ENCODE peak calls at places on chromosome 13, in five cellular contexts. U, Z, O, D and J are unnamed samples. For H3K4me1, the result is how much of the 10 kb centered on the place peaks cover.

GRCh38 chr13:59835569-59835968 is 328.2 kb downstream of the DIAPH3 start:
- DNase-seq in U (no peak), O (no peak), Z (no peak), D (no peak), J (no peak)

GRCh38 chr13:30791354-30791921 is 56.1 kb downstream of the ALOX5AP start:
- DNase-seq in O (no peak), U (no peak), D (no peak), Z (no peak), J (no peak)

GRCh38 chr13:34207334-34207733 is 389.4 kb downstream of the RFC3 start:
- DNase-seq in U (peak), D (no peak), Z (no peak), O (peak), J (peak)

GRCh38 chr13:50244913-50245574 is 229.8 kb downstream of the KCNRG start:
- DNase-seq in O (peak), D (no peak), Z (no peak), U (peak), J (peak)

GRCh38 chr13:112903071-112903577 is 65.9 kb upstream of the MCF2L start:
- DNase-seq in D (no peak), Z (no peak), U (no peak), O (no peak), J (no peak)

GRCh38 chr13:46389985-46390384 is 2.9 kb upstream of the RUBCNL start:
- DNase-seq in D (peak), O (peak), Z (peak), U (peak), J (no peak)

GRCh38 chr13:85828094-85828684 is 29.0 kb upstream of the SLITRK6 start:
- DNase-seq in O (no peak), Z (no peak), U (peak), D (no peak), J (no peak)

GRCh38 chr13:105353654-105354053 is 1181.8 kb downstream of the EFNB2 start:
- DNase-seq in Z (no peak), O (no peak), D (no peak), U (no peak), J (no peak)

GRCh38 chr13:107650081-107650701 is 565.1 kb downstream of the LIG4 start:
- DNase-seq in O (peak), D (peak), U (peak), Z (peak), J (no peak)

GRCh38 chr13:81987677-81988357 is 1646.9 kb upstream of the SPRY2 start:
- DNase-seq in U (no peak), Z (no peak), D (no peak), O (no peak), J (no peak)

GRCh38 chr13:73520566-73521290 is 461.9 kb downstream of the KLF5 start:
- DNase-seq in D (no peak), Z (no peak), O (no peak), U (no peak), J (no peak)

GRCh38 chr13:95027638-95028037 is 273.6 kb downstream of the ABCC4 start:
- DNase-seq in Z (no peak), U (no peak), O (no peak), D (no peak), J (no peak)

GRCh38 chr13:109119886-109120285 is 490.5 kb downstream of the MYO16 start:
- DNase-seq in D (no peak), U (no peak), Z (no peak), O (no peak), J (no peak)

GRCh38 chr13:104805346-104805745 is 1730.1 kb downstream of the EFNB2 start:
- DNase-seq in O (no peak), U (no peak), Z (no peak), D (no peak), J (no peak)

GRCh38 chr13:31160857-31161582 is 684 bp downstream of the HSPH1 start:
- DNase-seq in U (peak), Z (peak), D (peak), O (peak), J (no peak)

GRCh38 chr13:73984949-73985691 is 149.1 kb downstream of the KLF12 start:
- DNase-seq in D (no peak), O (no peak), Z (no peak), U (no peak), J (no peak)

GRCh38 chr13:19818223-19818842 is 35.6 kb upstream of the PSPC1 start:
- DNase-seq in Z (peak), O (no peak), U (peak), D (peak), J (no peak)

GRCh38 chr13:66305960-66306617 is 924.0 kb downstream of the PCDH9 start:
- DNase-seq in U (no peak), O (no peak), D (no peak), Z (no peak), J (peak)

GRCh38 chr13:44276061-44276460 is 97.6 kb upstream of the SERP2 start:
- DNase-seq in U (no peak), O (no peak), Z (no peak), D (no peak), J (no peak)

GRCh38 chr13:30331331-30331771 is 24.0 kb upstream of the KATNAL1 start:
- DNase-seq in Z (no peak), D (no peak), U (no peak), O (peak), J (no peak)

GRCh38 chr13:45332831-45333219 is 8.2 kb downstream of the TPT1 start:
- DNase-seq in U (no peak), O (no peak), Z (no peak), D (no peak), J (no peak)

GRCh38 chr13:59144700-59145099 is 1019.0 kb downstream of the DIAPH3 start:
- DNase-seq in D (no peak), Z (no peak), U (no peak), O (no peak), J (no peak)

GRCh38 chr13:32142956-32143375 is 111.4 kb downstream of the FRY start:
- DNase-seq in Z (no peak), D (no peak), O (no peak), U (no peak), J (no peak)

GRCh38 chr13:114104626-114105350 is 27.6 kb downstream of the RASA3 start:
- DNase-seq in O (no peak), D (no peak), U (no peak), Z (peak), J (no peak)

GRCh38 chr13:113129480-113129879 is 6.9 kb downstream of the F10 start:
- DNase-seq in D (no peak), U (no peak), Z (peak), O (no peak), J (no peak)

GRCh38 chr13:65844266-65844841 is 1385.8 kb downstream of the PCDH9 start:
- DNase-seq in U (no peak), Z (no peak), O (no peak), D (no peak), J (no peak)

GRCh38 chr13:29914591-29914990 is 64.2 kb upstream of the UBL3 start:
- DNase-seq in D (no peak), U (no peak), O (no peak), Z (no peak), J (no peak)

GRCh38 chr13:32669030-32669646 is 82.9 kb downstream of the PDS5B start:
- DNase-seq in Z (no peak), O (no peak), D (no peak), U (peak), J (no peak)

GRCh38 chr13:26024558-26024957 is 27.3 kb downstream of the SHISA2 start:
- DNase-seq in Z (no peak), O (no peak), U (no peak), D (no peak), J (no peak)

GRCh38 chr13:75744127-75744526 is 108.0 kb downstream of the LMO7 start:
- DNase-seq in Z (no peak), D (no peak), U (no peak), O (no peak), J (no peak)

GRCh38 chr13:21800847-21801616 is 130.2 kb downstream of the FGF9 start:
- DNase-seq in D (no peak), O (no peak), U (peak), Z (no peak), J (peak)

GRCh38 chr13:73329355-73329754 is 270.6 kb downstream of the KLF5 start:
- DNase-seq in O (no peak), U (no peak), D (no peak), Z (no peak), J (no peak)

GRCh38 chr13:76830805-76831204 is 55.4 kb downstream of the KCTD12 start:
- DNase-seq in U (no peak), O (no peak), Z (no peak), D (no peak), J (no peak)

GRCh38 chr13:77733674-77734073 is 36.2 kb downstream of the SLAIN1 start:
- DNase-seq in O (no peak), Z (no peak), D (no peak), U (no peak), J (no peak)

GRCh38 chr13:94548382-94549240 is 47.3 kb downstream of the TGDS start:
- DNase-seq in Z (peak), U (peak), D (peak), O (peak), J (no peak)

GRCh38 chr13:109781384-109782065 is 4.9 kb downstream of the IRS2 start:
- DNase-seq in D (no peak), O (peak), Z (no peak), U (no peak), J (no peak)

GRCh38 chr13:20221772-20222171 is 10.3 kb downstream of the GJB6 start:
- DNase-seq in O (no peak), U (no peak), D (no peak), Z (peak), J (no peak)

GRCh38 chr13:100870898-100871297 is 196.3 kb upstream of the TMTC4 start:
- DNase-seq in D (no peak), Z (no peak), O (no peak), U (no peak), J (no peak)

GRCh38 chr13:71578048-71578447 is 289.0 kb downstream of the DACH1 start:
- DNase-seq in O (no peak), U (no peak), D (no peak), Z (no peak), J (no peak)

GRCh38 chr13:36430247-36431203 is 1.8 kb upstream of the CCNA1 start:
- DNase-seq in Z (no peak), D (peak), U (no peak), O (no peak), J (no peak)

DNA sequence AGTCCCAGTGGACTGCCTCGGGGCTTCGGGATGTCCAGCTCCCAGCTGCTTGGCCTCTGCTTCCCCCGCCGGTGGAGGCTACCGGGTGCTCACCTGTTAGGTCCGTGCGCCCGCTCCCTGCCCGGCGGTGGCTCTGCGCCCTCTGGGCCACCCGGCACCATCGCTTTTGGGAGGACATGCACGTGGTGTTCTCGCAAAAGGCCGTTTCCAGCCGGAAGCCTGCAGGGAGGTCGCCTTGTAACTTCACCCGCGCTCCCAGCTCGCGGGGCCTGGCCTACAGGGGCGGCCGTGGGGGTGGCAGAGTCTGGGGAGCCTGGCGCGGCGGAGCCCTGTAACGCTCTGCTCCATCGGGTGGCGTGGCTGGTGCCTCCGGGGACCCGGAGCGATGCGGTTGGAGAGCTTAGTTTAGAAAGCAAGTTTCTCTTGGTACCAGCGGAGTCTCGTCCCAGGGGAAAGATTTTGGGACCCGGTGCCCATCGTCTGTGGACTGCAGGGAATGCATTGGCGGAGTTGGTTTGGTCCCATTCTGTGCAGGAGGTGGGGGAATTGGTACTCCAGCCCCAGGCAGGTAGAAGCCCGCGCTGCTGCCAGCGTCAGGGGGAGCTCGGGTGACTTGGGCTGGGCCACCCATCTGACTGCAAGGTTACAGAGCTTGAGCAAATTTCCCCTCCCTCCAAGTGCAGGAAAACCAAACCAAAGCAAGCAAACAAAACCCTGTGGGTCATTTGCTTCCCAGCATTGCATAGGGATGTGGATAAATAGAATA is 673 bp downstream of the SPATA13 start:
- DNase-seq in Z (peak), O (peak), U (peak), D (peak), J (no peak)
- H3K27ac ChIP-seq in Z (peak), O (no peak), U (peak), D (peak), J (no peak)

GRCh38 chr13:97433727-97434416 is at the start of gene RAP2A:
- DNase-seq in D (peak), O (peak), Z (peak), U (peak), J (peak)

GRCh38 chr13:97432232-97432916 is 1.6 kb upstream of the RAP2A start:
- DNase-seq in U (no peak), Z (no peak), D (no peak), O (no peak), J (no peak)

GRCh38 chr13:97434417-97435296 is 688 bp downstream of the RAP2A start:
- DNase-seq in D (peak), O (peak), U (peak), Z (peak), J (peak)

GRCh38 chr13:97431365-97431764 is 2.6 kb upstream of the RAP2A start:
- DNase-seq in O (no peak), D (no peak), U (no peak), Z (no peak), J (no peak)

DNA sequence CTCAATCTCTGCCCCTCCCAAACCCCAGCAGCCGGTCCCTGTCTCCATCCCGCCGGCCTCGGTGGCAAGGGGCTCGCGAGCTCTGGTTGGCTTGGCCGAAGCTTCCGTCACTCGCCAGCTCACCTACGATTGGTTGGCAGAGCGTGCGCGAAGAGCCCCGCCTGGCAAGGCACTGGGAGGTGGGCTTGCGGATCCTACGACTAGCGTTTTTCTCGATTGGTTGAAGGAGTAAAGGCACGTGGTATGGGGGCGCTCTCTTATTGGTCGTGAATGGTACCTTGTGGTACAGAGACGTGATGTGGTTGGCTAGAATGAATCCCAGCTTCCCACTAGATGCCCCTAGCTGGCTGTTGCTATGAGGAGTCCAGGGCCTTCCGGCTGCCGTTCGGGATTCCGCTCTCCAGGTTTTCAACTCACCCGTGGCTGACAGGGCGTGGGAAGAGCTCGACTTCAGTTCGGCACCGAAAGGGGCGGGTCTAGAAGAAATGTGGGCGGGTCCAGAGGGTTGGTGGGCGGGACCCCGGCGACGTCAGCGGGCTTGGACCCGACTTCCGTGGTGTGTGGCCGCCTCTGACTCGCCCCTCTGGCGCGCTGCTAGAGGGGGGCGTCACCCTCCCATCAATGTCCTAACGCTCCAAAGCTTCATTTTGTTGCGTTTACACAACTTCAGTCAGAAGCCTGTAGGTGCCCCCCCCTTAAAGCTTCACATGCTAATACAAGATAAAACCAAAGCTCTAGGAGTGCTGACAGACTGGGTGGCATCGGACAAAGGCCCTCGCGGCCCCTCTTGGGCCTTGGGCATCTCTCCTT is 847 bp upstream of the RAP2A start:
- DNase-seq in O (peak), U (peak), D (peak), Z (peak), J (peak)
- TF ChIP-seq CTCF in O (no peak), U (no peak), D (no peak), Z (no peak), J (no peak)

GRCh38 chr13:83882626-83882959 is 319 bp upstream of the SLITRK1 start:
- DNase-seq in O (no peak), D (no peak), Z (no peak), U (no peak), J (no peak)
- H3K4me1 ChIP-seq in O (under half), D (under half), Z (under half), U (under half), J (under half)

GRCh38 chr13:62997696-62998095 is 1582.0 kb upstream of the PCDH20 start:
- DNase-seq in U (no peak), D (no peak), Z (no peak), O (no peak), J (no peak)

DNA sequence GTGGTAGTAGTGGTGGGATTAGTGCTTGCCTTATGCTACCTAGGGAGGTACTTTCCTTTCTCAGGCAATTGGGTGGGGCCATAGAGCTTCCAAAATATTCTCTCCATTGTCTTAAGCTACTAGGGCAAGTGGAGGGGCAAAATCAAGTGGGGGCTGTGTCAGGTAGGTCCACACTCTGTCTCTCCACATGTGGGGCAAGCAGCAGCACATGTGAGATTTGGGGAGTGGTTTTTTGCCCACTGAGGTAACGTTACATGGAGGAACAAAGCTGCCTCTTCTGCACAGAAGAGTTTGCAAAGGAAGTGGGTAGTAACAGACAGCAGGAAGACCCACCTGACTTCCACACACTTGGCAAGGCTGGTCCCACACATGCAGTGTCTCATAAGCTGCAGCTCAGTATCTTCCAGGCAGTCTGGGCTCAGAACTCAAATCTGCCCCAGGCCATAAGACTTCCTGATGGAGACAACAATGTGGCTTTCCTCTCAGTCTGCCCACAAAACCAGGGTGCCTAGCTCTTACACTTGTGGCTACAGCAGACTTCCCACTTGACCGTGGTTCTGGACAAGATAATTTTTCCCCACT is 1581.5 kb upstream of the PCDH20 start:
- DNase-seq in Z (no peak), D (no peak), U (no peak), O (no peak), J (no peak)
- H3K27ac ChIP-seq in Z (no peak), D (no peak), U (no peak), O (no peak), J (no peak)

GRCh38 chr13:52405369-52405766 is 604 bp downstream of the THSD1 start:
- DNase-seq in O (no peak), Z (no peak), D (no peak), U (no peak), J (peak)

GRCh38 chr13:52393572-52394357 is 12.2 kb downstream of the THSD1 start:
- DNase-seq in D (no peak), U (peak), Z (no peak), O (no peak), J (no peak)

GRCh38 chr13:52399037-52399436 is 6.9 kb downstream of the THSD1 start:
- DNase-seq in Z (no peak), O (no peak), D (no peak), U (no peak), J (no peak)

GRCh38 chr13:52395704-52396103 is 10.3 kb downstream of the THSD1 start:
- DNase-seq in U (no peak), Z (no peak), D (no peak), O (no peak), J (no peak)

GRCh38 chr13:52399708-52400107 is 6.3 kb downstream of the THSD1 start:
- DNase-seq in Z (no peak), O (no peak), U (no peak), D (no peak), J (no peak)
- TF ChIP-seq CTCF in Z (peak), O (no peak), U (no peak), D (no peak), J (peak)

GRCh38 chr13:98514268-98514667 is 62.6 kb downstream of the STK24 start:
- DNase-seq in U (no peak), D (no peak), Z (no peak), O (no peak), J (no peak)
- H3K4me1 ChIP-seq in U (under half), D (under half), Z (under half), O (under half), J (under half)

GRCh38 chr13:48258430-48258829 is 25.4 kb downstream of the ITM2B start:
- DNase-seq in U (no peak), Z (no peak), D (no peak), O (no peak), J (no peak)
- H3K27ac ChIP-seq in U (no peak), Z (no peak), D (peak), O (no peak), J (no peak)

GRCh38 chr13:80858131-80858530 is 517.2 kb upstream of the SPRY2 start:
- DNase-seq in Z (no peak), O (no peak), U (no peak), D (no peak), J (no peak)

GRCh38 chr13:80862466-80862865 is 521.5 kb upstream of the SPRY2 start:
- DNase-seq in U (no peak), O (no peak), D (no peak), Z (no peak), J (no peak)
- TF ChIP-seq CTCF in U (no peak), O (no peak), D (no peak), Z (no peak), J (no peak)

GRCh38 chr13:41060723-41061074 is 610 bp upstream of the WBP4 start:
- DNase-seq in D (peak), U (peak), O (peak), Z (peak), J (no peak)
- H3K4me1 ChIP-seq in D (under half), U (under half), O (half or more), Z (half or more), J (under half)